ENCODE peak calls at places on chromosomes 12 and 14, in ten cellular contexts. E, Z, S, V, D, F, Y, N, T and P are unnamed samples.

GRCh38 chr12:104475269-104475668 is 18.5 kb downstream of the CHST11 start:
- DNase-seq in E (no peak), Z (no peak), S (no peak), V (no peak), D (no peak), F (no peak), Y (no peak), N (no peak), T (no peak), P (no peak)

GRCh38 chr14:88195676-88196075 is 127.4 kb downstream of the KCNK10 start:
- DNase-seq in E (no peak), Z (peak; percentile 36), S (no peak), V (no peak), D (peak; percentile 70), F (no peak), Y (no peak), N (no peak), T (no peak), P (no peak)

GRCh38 chr12:129193263-129193871 is 340.1 kb downstream of the GLT1D1 start:
- DNase-seq in E (peak; percentile 33), Z (peak; percentile 58), S (no peak), V (no peak), D (peak; percentile 37), F (peak; percentile 29), Y (peak; percentile 60), N (peak; percentile 34), T (no peak), P (no peak)

GRCh38 chr12:88391556-88391955 is 188.7 kb downstream of the KITLG start:
- DNase-seq in E (peak; percentile 59), Z (no peak), S (no peak), V (no peak), D (no peak), F (peak; percentile 53), Y (peak; percentile 62), N (no peak), T (peak; percentile 88), P (no peak)

GRCh38 chr14:59337151-59337611 is 128.0 kb downstream of the GPR135 start:
- DNase-seq in E (no peak), Z (no peak), S (no peak), V (no peak), D (peak; percentile 15), F (no peak), Y (no peak), N (peak; percentile 29), T (peak; percentile 58), P (no peak)

GRCh38 chr14:56145965-56146364 is 27.8 kb downstream of the PELI2 start:
- DNase-seq in E (no peak), Z (no peak), S (no peak), V (no peak), D (no peak), F (peak; percentile 14), Y (peak; percentile 54), N (no peak), T (peak; percentile 80), P (no peak)

GRCh38 chr12:53058674-53059433 is 9.0 kb downstream of the TNS2 start:
- DNase-seq in E (no peak), Z (peak; percentile 30), S (no peak), V (no peak), D (no peak), F (no peak), Y (no peak), N (no peak), T (no peak), P (no peak)

GRCh38 chr12:112370156-112370555 is 12.1 kb downstream of the HECTD4 start:
- DNase-seq in E (no peak), Z (no peak), S (no peak), V (no peak), D (no peak), F (no peak), Y (no peak), N (no peak), T (no peak), P (no peak)

GRCh38 chr14:75646762-75647161 is 13.9 kb downstream of the ERG28 start:
- DNase-seq in E (no peak), Z (no peak), S (no peak), V (no peak), D (no peak), F (no peak), Y (no peak), N (no peak), T (no peak), P (no peak)

GRCh38 chr12:8156416-8156815 is 399 bp upstream of the ZNF705A start:
- DNase-seq in E (no peak), Z (no peak), S (no peak), V (no peak), D (no peak), F (no peak), Y (peak; percentile 17), N (no peak), T (no peak), P (no peak)

GRCh38 chr12:12121022-12121421 is 50.3 kb downstream of the BCL2L14 start:
- DNase-seq in E (no peak), Z (no peak), S (no peak), V (no peak), D (no peak), F (no peak), Y (no peak), N (no peak), T (no peak), P (no peak)

GRCh38 chr14:59897757-59898383 is 22.1 kb upstream of the LRRC9 start:
- DNase-seq in E (no peak), Z (peak; percentile 47), S (no peak), V (no peak), D (peak; percentile 74), F (peak; percentile 40), Y (peak; percentile 87), N (peak; percentile 44), T (peak; percentile 4), P (no peak)

GRCh38 chr12:105698047-105698446 is 367.6 kb downstream of the C12orf75 start:
- DNase-seq in E (no peak), Z (no peak), S (no peak), V (no peak), D (no peak), F (no peak), Y (no peak), N (no peak), T (no peak), P (no peak)

GRCh38 chr12:6927999-6928702 is 392 bp downstream of the ATN1 start:
- DNase-seq in E (no peak), Z (no peak), S (no peak), V (peak; percentile 81), D (peak; percentile 48), F (no peak), Y (no peak), N (no peak), T (no peak), P (no peak)

GRCh38 chr12:6925239-6925542 is 2.6 kb upstream of the ATN1 start:
- DNase-seq in E (no peak), Z (no peak), S (no peak), V (no peak), D (peak; percentile 64), F (no peak), Y (no peak), N (no peak), T (no peak), P (no peak)

GRCh38 chr12:6927379-6927991 is at the start of gene ATN1:
- DNase-seq in E (no peak), Z (peak; percentile 88), S (no peak), V (peak; percentile 89), D (peak; percentile 84), F (peak; percentile 56), Y (peak; percentile 53), N (peak; percentile 68), T (peak; percentile 69), P (no peak)

GRCh38 chr12:6923851-6924250 is 3.9 kb upstream of the ATN1 start:
- DNase-seq in E (no peak), Z (no peak), S (no peak), V (no peak), D (no peak), F (no peak), Y (no peak), N (no peak), T (no peak), P (no peak)

GRCh38 chr12:6925543-6926279 is 2.0 kb upstream of the ATN1 start:
- DNase-seq in E (no peak), Z (peak; percentile 90), S (no peak), V (no peak), D (peak; percentile 77), F (peak; percentile 91), Y (peak; percentile 81), N (peak; percentile 77), T (peak; percentile 95), P (no peak)
- TF ChIP-seq CTCF in E (no peak), Z (no peak), S (peak; percentile 6), V (no peak), D (no peak), F (no peak), Y (no peak), N (no peak), T (no peak), P (no peak)

GRCh38 chr12:121060149-121061001 is 21.3 kb upstream of the OASL start:
- DNase-seq in E (peak; percentile 80), Z (peak; percentile 83), S (no peak), V (no peak), D (peak; percentile 80), F (peak; percentile 76), Y (peak; percentile 75), N (peak; percentile 48), T (no peak), P (no peak)
- H3K27ac ChIP-seq in E (peak overlapping the region; percentile 88), Z (no peak overlapping the region), S (peak overlapping the region; percentile 62), V (peak overlapping the region; percentile 45), D (no peak overlapping the region), F (peak overlapping the region; percentile 84), Y (no peak overlapping the region), N (peak overlapping the region; percentile 70), T (no peak overlapping the region), P (no peak overlapping the region)

DNA sequence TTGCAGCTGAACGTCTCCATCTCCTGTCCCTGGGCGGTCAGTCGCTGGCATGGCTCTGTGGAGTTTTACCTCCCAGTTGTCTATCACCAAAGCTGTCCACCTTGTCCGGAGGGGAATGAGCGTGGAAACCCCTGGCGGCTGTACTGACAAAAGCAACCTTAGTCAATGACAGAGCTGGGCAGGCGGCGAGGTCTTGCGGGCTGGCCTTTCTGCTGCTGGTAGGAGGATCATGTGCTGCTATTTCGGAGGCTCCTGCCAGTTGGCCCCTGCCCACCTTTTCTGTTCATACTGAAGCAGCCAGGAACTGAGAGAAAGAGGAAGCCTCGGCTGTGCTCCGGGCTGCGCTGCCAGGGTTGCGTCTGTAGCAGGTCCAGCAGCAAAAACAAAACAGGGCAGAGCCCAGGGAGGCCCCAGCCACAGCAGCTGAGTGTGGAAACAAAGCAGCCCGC is 57.7 kb downstream of the HMGA2 start:
- DNase-seq in E (no peak), Z (peak; percentile 60), S (no peak), V (peak; percentile 93), D (peak; percentile 54), F (no peak), Y (no peak), N (peak; percentile 75), T (peak; percentile 47), P (peak; percentile 21)
- TF ChIP-seq CTCF in E (no peak), Z (no peak), S (no peak), V (no peak), D (peak; percentile 17), F (no peak), Y (no peak), N (peak; percentile 6), T (no peak), P (peak; percentile 29)

DNA sequence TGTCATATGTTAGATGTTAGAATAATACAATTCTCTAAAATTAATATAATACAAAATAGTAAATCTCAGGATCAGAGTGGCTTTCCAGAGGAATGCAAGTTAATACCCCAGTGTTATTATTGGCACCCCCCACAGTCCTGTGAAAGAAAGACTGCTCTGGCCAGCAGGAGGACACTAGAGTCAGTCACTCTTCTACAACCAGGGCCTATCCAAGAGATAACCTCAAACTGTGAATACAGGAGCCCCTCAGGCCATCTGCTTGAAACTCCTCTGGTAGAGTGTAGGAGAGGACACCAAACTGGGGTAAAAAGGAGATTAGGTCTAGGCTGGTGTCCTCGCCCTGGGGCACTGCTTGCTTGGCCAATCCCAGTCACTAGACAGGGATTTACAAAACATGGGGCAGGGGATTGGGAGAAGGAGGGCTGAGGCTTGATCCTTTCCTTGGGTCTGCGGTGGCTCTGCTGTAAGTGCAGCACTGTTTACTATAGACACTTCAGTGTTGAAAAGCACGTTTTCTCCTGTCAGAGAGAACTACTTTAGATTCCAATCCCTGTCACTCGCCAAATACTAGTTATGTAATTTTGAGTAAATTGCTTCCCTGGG is 44.4 kb upstream of the PTPRR start:
- DNase-seq in E (no peak), Z (no peak), S (no peak), V (peak; percentile 8), D (no peak), F (no peak), Y (no peak), N (no peak), T (no peak), P (no peak)
- H3K27ac ChIP-seq in E (no peak overlapping the region), Z (no peak overlapping the region), S (no peak overlapping the region), V (no peak overlapping the region), D (no peak overlapping the region), F (no peak overlapping the region), Y (no peak overlapping the region), N (no peak overlapping the region), T (no peak overlapping the region), P (no peak overlapping the region)